ENCODE peak calls at places on chromosomes 7 and 10, in eight cellular contexts. One of them, this sample, is unnamed.

GRCh38 chr10:14945097-14945496 is 8.8 kb downstream of the DCLRE1C start:
- DNase-seq in stromal cell of bone marrow: no peak
- DNase-seq in heart right ventricle: no peak
- DNase-seq in anterior cingulate cortex: no peak
- DNase-seq in CD4-positive, CD25-positive, alpha-beta regulatory T cell: no peak
- DNase-seq in GM10248: no peak
- DNase-seq in posterior cingulate gyrus: no peak
- DNase-seq in heart left ventricle: no peak
- DNase-seq in this sample: no peak

GRCh38 chr10:97517778-97518561 is 19.2 kb downstream of the UBTD1 start:
- DNase-seq in stromal cell of bone marrow: no peak
- DNase-seq in heart right ventricle: no peak
- DNase-seq in anterior cingulate cortex: no peak
- DNase-seq in CD4-positive, CD25-positive, alpha-beta regulatory T cell: no peak
- DNase-seq in GM10248: no peak
- DNase-seq in posterior cingulate gyrus: no peak
- DNase-seq in heart left ventricle: no peak
- DNase-seq in this sample: no peak

GRCh38 chr10:126407831-126408230 is 19.6 kb upstream of the ADAM12 start:
- DNase-seq in stromal cell of bone marrow: no peak
- DNase-seq in heart right ventricle: no peak
- DNase-seq in anterior cingulate cortex: no peak
- DNase-seq in CD4-positive, CD25-positive, alpha-beta regulatory T cell: no peak
- DNase-seq in GM10248: no peak
- DNase-seq in posterior cingulate gyrus: no peak
- DNase-seq in heart left ventricle: no peak
- DNase-seq in this sample: no peak

GRCh38 chr10:15419279-15419874 is 48.3 kb upstream of the FAM171A1 start:
- DNase-seq in stromal cell of bone marrow: peak; percentile 18
- DNase-seq in heart right ventricle: peak; percentile 29
- DNase-seq in anterior cingulate cortex: no peak
- DNase-seq in CD4-positive, CD25-positive, alpha-beta regulatory T cell: peak; percentile 40
- DNase-seq in GM10248: peak; percentile 38
- DNase-seq in posterior cingulate gyrus: peak; percentile 53
- DNase-seq in heart left ventricle: no peak
- DNase-seq in this sample: no peak

GRCh38 chr7:115933463-115933862 is 97.1 kb downstream of the TFEC start:
- DNase-seq in stromal cell of bone marrow: no peak
- DNase-seq in heart right ventricle: no peak
- DNase-seq in anterior cingulate cortex: no peak
- DNase-seq in CD4-positive, CD25-positive, alpha-beta regulatory T cell: no peak
- DNase-seq in GM10248: no peak
- DNase-seq in posterior cingulate gyrus: no peak
- DNase-seq in heart left ventricle: no peak
- DNase-seq in this sample: no peak

GRCh38 chr7:155224116-155224811 is 73.4 kb upstream of the INSIG1 start:
- DNase-seq in stromal cell of bone marrow: no peak
- DNase-seq in heart right ventricle: no peak
- DNase-seq in anterior cingulate cortex: no peak
- DNase-seq in CD4-positive, CD25-positive, alpha-beta regulatory T cell: no peak
- DNase-seq in GM10248: no peak
- DNase-seq in posterior cingulate gyrus: no peak
- DNase-seq in heart left ventricle: no peak
- DNase-seq in this sample: no peak

GRCh38 chr10:82813856-82814255 is 938.9 kb downstream of the NRG3 start:
- DNase-seq in stromal cell of bone marrow: peak; percentile 4
- DNase-seq in heart right ventricle: no peak
- DNase-seq in anterior cingulate cortex: no peak
- DNase-seq in CD4-positive, CD25-positive, alpha-beta regulatory T cell: no peak
- DNase-seq in GM10248: no peak
- DNase-seq in posterior cingulate gyrus: no peak
- DNase-seq in heart left ventricle: no peak
- DNase-seq in this sample: no peak

GRCh38 chr7:107898997-107899594 is 8.1 kb downstream of the DLD start:
- DNase-seq in stromal cell of bone marrow: no peak
- DNase-seq in heart right ventricle: no peak
- DNase-seq in anterior cingulate cortex: no peak
- DNase-seq in CD4-positive, CD25-positive, alpha-beta regulatory T cell: no peak
- DNase-seq in GM10248: no peak
- DNase-seq in posterior cingulate gyrus: no peak
- DNase-seq in heart left ventricle: no peak
- DNase-seq in this sample: no peak

GRCh38 chr7:71140264-71140663 is 8.3 kb downstream of the GALNT17 start:
- DNase-seq in stromal cell of bone marrow: no peak
- DNase-seq in heart right ventricle: no peak
- DNase-seq in anterior cingulate cortex: no peak
- DNase-seq in CD4-positive, CD25-positive, alpha-beta regulatory T cell: no peak
- DNase-seq in GM10248: no peak
- DNase-seq in posterior cingulate gyrus: no peak
- DNase-seq in heart left ventricle: no peak
- DNase-seq in this sample: no peak

GRCh38 chr10:62384447-62385081 is 10.4 kb downstream of the ZNF365 start:
- DNase-seq in stromal cell of bone marrow: no peak
- DNase-seq in heart right ventricle: no peak
- DNase-seq in anterior cingulate cortex: no peak
- DNase-seq in CD4-positive, CD25-positive, alpha-beta regulatory T cell: no peak
- DNase-seq in GM10248: no peak
- DNase-seq in posterior cingulate gyrus: no peak
- DNase-seq in heart left ventricle: no peak
- DNase-seq in this sample: no peak

GRCh38 chr7:108014200-108014599 is 11.2 kb upstream of the LAMB1 start:
- DNase-seq in stromal cell of bone marrow: no peak
- DNase-seq in heart right ventricle: no peak
- DNase-seq in anterior cingulate cortex: no peak
- DNase-seq in CD4-positive, CD25-positive, alpha-beta regulatory T cell: no peak
- DNase-seq in GM10248: no peak
- DNase-seq in posterior cingulate gyrus: no peak
- DNase-seq in heart left ventricle: no peak
- DNase-seq in this sample: no peak

GRCh38 chr10:121371836-121372235 is 226.4 kb downstream of the FGFR2 start:
- DNase-seq in stromal cell of bone marrow: no peak
- DNase-seq in heart right ventricle: no peak
- DNase-seq in anterior cingulate cortex: no peak
- DNase-seq in CD4-positive, CD25-positive, alpha-beta regulatory T cell: no peak
- DNase-seq in GM10248: no peak
- DNase-seq in posterior cingulate gyrus: no peak
- DNase-seq in heart left ventricle: no peak
- DNase-seq in this sample: no peak

GRCh38 chr7:142873281-142873784 is 12.2 kb downstream of the TRPV6 start:
- DNase-seq in stromal cell of bone marrow: no peak
- DNase-seq in heart right ventricle: no peak
- DNase-seq in anterior cingulate cortex: no peak
- DNase-seq in CD4-positive, CD25-positive, alpha-beta regulatory T cell: peak; percentile 47
- DNase-seq in GM10248: peak; percentile 59
- DNase-seq in posterior cingulate gyrus: no peak
- DNase-seq in heart left ventricle: no peak
- DNase-seq in this sample: no peak

This sample was measured in activated T-helper 9 cell treated with anti-CD3 and anti-CD28 coated beads, Interleukin-2, amount 50 U/mL, for 16 hours.